ENCODE peak calls at places on chromosomes 1 and 21, in four cellular contexts. V is GM12878, D is HepG2, Y is K562. S is an unnamed sample.

GRCh38 chr1:18809953-18810899 is 49.2 kb downstream of the TAS1R2 start:
- DNase-seq in Y (no peak), D (no peak), V (no peak), S (no peak)

GRCh38 chr21:37383066-37383465 is 16.5 kb downstream of the DYRK1A start:
- DNase-seq in D (no peak), Y (no peak), V (no peak), S (no peak)

GRCh38 chr21:35035581-35035980 is 13.5 kb downstream of the RUNX1 start:
- DNase-seq in Y (no peak), D (no peak), V (no peak), S (no peak)

GRCh38 chr1:18637553-18637960 is 6.9 kb downstream of the PAX7 start:
- DNase-seq in Y (no peak), D (no peak), V (no peak), S (no peak)

GRCh38 chr1:237473896-237474295 is 416.8 kb downstream of the ZP4 start:
- DNase-seq in Y (no peak), V (no peak), D (no peak), S (no peak)

GRCh38 chr1:21255284-21255942 is 34.9 kb downstream of the ECE1 start:
- DNase-seq in D (peak; percentile 81), Y (peak; percentile 79), V (peak; percentile 23), S (peak; percentile 85)

GRCh38 chr1:245084551-245084950 is 70.2 kb upstream of the KIF26B start:
- DNase-seq in D (no peak), Y (no peak), V (no peak), S (no peak)

GRCh38 chr1:240399381-240399780 is 212.6 kb downstream of the GREM2 start:
- DNase-seq in D (no peak), Y (no peak), V (no peak), S (peak; percentile 26)

GRCh38 chr1:51686450-51686849 is 69.6 kb downstream of the OSBPL9 start:
- DNase-seq in Y (no peak), V (no peak), D (no peak), S (no peak)

GRCh38 chr21:44353200-44353970 is at the start of gene TRPM2:
- DNase-seq in V (no peak), D (no peak), Y (no peak), S (no peak)

GRCh38 chr21:15126948-15127347 is 62.1 kb upstream of the NRIP1 start:
- DNase-seq in V (no peak), D (no peak), Y (no peak), S (no peak)

GRCh38 chr1:207935166-207935583 is 24.2 kb upstream of the CD34 start:
- DNase-seq in D (no peak), Y (no peak), V (peak; percentile 87), S (no peak)

GRCh38 chr1:192521734-192522133 is 53.8 kb upstream of the RGS1 start:
- DNase-seq in Y (no peak), D (no peak), V (no peak), S (no peak)

GRCh38 chr1:15959847-15960446 is 16.0 kb downstream of the ZBTB17 start:
- DNase-seq in Y (no peak), D (no peak), V (no peak), S (no peak)

GRCh38 chr1:96370752-96371151 is 350.8 kb upstream of the PTBP2 start:
- DNase-seq in V (no peak), Y (no peak), D (no peak), S (peak; percentile 7)

GRCh38 chr1:39115271-39116110 is 89.0 kb upstream of the MACF1 start:
- DNase-seq in Y (peak; percentile 67), D (no peak), V (no peak), S (no peak)

DNA sequence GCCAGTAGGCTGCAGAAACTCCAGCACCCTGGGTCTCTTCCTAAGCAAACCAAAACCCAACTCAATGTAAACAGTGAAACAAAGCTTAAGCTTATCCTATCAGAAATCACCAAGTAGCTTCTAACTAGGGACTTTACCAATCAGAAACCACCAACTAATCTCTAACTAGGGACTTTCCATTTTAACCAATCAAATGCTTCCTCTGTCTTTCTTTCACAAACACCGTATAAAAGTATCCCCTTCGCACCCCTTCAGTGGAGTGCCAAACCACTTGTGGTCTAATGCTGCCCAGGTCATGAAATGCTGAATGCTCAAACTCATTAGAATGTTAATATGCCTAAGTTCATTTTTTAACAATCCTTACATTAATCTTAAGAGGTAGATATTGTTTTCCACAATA is 250.5 kb upstream of the DUSP10 start:
- DNase-seq in D (no peak), V (peak; percentile 67), Y (no peak), S (no peak)
- TF ChIP-seq ESRRA in D (no peak), V (no peak), Y (no peak), S (no peak)

GRCh38 chr1:229088711-229089110 is 182.2 kb upstream of the RAB4A start:
- DNase-seq in D (no peak), Y (no peak), V (no peak), S (no peak)

GRCh38 chr1:229086091-229086490 is 184.8 kb upstream of the RAB4A start:
- DNase-seq in D (no peak), V (no peak), Y (no peak), S (no peak)

GRCh38 chr1:229086686-229087085 is 184.2 kb upstream of the RAB4A start:
- DNase-seq in Y (no peak), D (no peak), V (no peak), S (no peak)

GRCh38 chr1:229087906-229088305 is 183.0 kb upstream of the RAB4A start:
- DNase-seq in D (no peak), Y (no peak), V (no peak), S (no peak)

DNA sequence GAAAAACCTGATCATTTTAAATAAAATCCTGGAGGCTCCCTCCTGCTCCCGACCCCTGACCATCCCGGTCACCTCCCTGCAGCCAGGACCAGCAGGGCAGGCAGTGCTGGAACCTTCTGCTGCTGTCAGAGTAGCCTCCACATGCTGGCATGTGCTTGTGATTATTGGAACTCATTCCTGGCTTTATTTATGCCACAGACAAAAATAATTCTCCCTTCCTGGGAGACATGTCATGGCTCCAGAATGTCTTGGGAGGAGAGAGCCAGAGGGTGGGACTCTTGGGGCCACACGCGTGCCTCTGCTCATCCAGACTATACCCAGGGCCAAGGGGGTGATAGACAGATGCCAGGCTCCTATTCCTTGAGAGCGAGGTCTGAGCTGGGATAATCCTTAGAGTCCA is 183.6 kb upstream of the RAB4A start:
- DNase-seq in Y (no peak), V (no peak), D (no peak), S (no peak)
- TF ChIP-seq CHD4 in Y (no peak), V (no peak), D (no peak), S (no peak)

GRCh38 chr1:22287273-22287672 is 144.4 kb upstream of the WNT4 start:
- DNase-seq in Y (no peak), V (no peak), D (no peak), S (no peak)

GRCh38 chr1:22284236-22284635 is 141.3 kb upstream of the WNT4 start:
- DNase-seq in D (no peak), V (no peak), Y (no peak), S (no peak)

GRCh38 chr1:22286491-22286890 is 143.6 kb upstream of the WNT4 start:
- DNase-seq in V (no peak), Y (peak; percentile 44), D (no peak), S (no peak)

GRCh38 chr1:22284906-22285544 is 142.1 kb upstream of the WNT4 start:
- DNase-seq in Y (no peak), D (no peak), V (no peak), S (no peak)

GRCh38 chr1:22285545-22286396 is 142.9 kb upstream of the WNT4 start:
- DNase-seq in D (peak; percentile 18), V (no peak), Y (peak; percentile 89), S (no peak)
- TF ChIP-seq ESRRA in D (no peak), V (no peak), Y (peak; percentile 88), S (no peak)

DNA sequence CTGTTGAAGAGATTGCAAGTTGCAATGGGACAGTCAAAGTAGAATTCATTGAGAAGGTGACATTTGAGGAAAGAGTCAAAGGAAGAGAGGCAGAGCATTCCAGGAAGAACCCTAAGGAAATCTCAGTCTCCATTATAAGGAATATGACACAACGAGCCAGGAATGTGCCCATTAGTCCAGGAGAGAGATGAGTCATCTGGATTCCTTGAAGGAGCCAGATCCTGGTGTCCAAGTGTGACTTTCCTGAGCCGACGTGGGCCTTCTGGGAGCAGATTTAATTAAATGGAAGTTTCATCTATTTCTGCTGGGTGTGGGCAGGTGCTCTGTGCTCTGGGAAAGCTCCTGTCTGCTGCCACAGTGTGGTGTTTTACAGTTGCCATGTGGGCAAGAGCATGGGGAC is 111.6 kb upstream of the ARTN start:
- DNase-seq in D (no peak), Y (no peak), V (no peak), S (peak; percentile 85)
- TF ChIP-seq CHD4 in D (no peak), Y (no peak), V (no peak), S (no peak)

GRCh38 chr1:161258439-161259386 is at the start of gene PCP4L1:
- DNase-seq in Y (no peak), V (no peak), D (no peak), S (peak; percentile 73)
- TF ChIP-seq ESRRA in Y (no peak), V (no peak), D (no peak), S (no peak)

DNA sequence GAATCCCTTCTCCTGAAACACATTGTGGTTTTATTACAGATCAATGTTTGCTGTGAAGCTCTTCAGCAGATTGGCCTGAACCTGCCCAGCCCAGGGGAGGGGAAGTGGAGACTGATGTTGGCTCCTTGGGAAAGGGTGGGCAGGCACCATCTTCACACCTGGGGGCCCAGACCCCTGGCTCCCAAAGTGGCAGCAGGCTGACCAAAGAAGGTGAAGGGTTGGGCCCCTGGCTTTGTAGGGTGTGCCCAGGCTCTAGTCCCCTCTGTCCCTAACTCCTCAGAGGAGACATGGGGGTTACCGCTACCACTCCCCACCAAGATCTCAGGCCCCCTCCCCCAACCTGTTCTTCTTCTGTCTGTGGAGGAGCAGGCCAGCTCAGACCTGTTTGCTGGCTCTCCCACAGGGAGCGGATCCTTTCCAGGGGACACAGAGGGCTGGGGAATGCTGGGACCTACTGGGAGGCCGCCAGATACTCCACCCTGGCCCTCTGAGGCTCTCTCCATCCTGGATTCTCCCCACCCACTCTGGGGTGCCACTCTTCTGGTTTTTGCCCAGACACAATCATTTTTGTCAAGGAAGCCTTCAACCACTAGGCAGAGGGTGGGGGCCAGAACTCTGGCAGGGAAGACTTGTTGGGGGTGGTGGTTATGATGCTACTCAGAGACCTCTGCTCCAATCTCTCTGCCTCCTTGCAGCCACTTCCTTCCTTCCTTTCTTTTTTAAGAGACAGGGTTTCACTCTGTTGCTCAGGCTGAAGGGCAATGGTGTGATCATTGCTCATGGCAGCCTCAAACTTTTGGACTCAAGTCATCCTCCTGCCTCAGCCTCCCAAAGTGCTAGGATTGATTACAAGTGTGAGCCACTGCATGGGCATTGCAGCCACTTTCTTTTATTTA is 5.0 kb upstream of the EFNA3 start:
- DNase-seq in D (no peak), V (no peak), Y (no peak), S (no peak)
- TF ChIP-seq CHD4 in D (no peak), V (no peak), Y (no peak), S (no peak)

GRCh38 chr1:67535474-67535873 is 105.3 kb upstream of the SERBP1 start:
- DNase-seq in D (peak; percentile 80), Y (peak; percentile 77), V (peak; percentile 9), S (peak; percentile 78)
- TF ChIP-seq ESRRA in D (no peak), Y (no peak), V (no peak), S (no peak)

GRCh38 chr1:202311880-202312635 is 29.7 kb downstream of the UBE2T start:
- DNase-seq in D (no peak), Y (no peak), V (no peak), S (no peak)
- TF ChIP-seq CHD4 in D (no peak), Y (no peak), V (no peak), S (no peak)

GRCh38 chr1:94126651-94127050 is 5.7 kb upstream of the ABCA4 start:
- DNase-seq in Y (no peak), V (no peak), D (no peak), S (no peak)

GRCh38 chr1:94125551-94126514 is 4.9 kb upstream of the ABCA4 start:
- DNase-seq in D (peak; percentile 96), V (no peak), Y (no peak), S (peak; percentile 56)

GRCh38 chr1:94130851-94131595 is 10.1 kb upstream of the ABCA4 start:
- DNase-seq in Y (no peak), V (no peak), D (no peak), S (no peak)
- TF ChIP-seq ESRRA in Y (no peak), V (no peak), D (no peak), S (no peak)